ENCODE peak calls at places on chromosome 13, in eight cellular contexts. H is effector memory CD4-positive, alpha-beta T cell; B is mammary epithelial cell; Q is tibial nerve; N is H1; D is cardiac muscle cell; I is SJSA1; Z is mesendoderm. R is an unnamed sample.

GRCh38 chr13:30607908-30608307 is 9.8 kb upstream of the USPL1 start:
- DNase-seq in H (peak; percentile 71), B (peak; percentile 38), Q (no peak), N (no peak), D (no peak), I (no peak), Z (no peak), R (peak; percentile 55)

GRCh38 chr13:75740008-75740407 is 103.9 kb downstream of the LMO7 start:
- DNase-seq in H (no peak), B (no peak), Q (no peak), N (no peak), D (no peak), I (no peak), Z (no peak), R (no peak)

GRCh38 chr13:101202590-101202989 is 213.7 kb downstream of the NALCN start:
- DNase-seq in H (no peak), B (no peak), Q (no peak), N (peak; percentile 53), D (no peak), I (no peak), Z (peak; percentile 87), R (no peak)

GRCh38 chr13:85405316-85405897 is 393.8 kb downstream of the SLITRK6 start:
- DNase-seq in H (no peak), B (no peak), Q (no peak), N (no peak), D (no peak), I (no peak), Z (no peak), R (no peak)

GRCh38 chr13:94710881-94711560 is 1.3 kb downstream of the SOX21 start:
- DNase-seq in H (no peak), B (no peak), Q (no peak), N (peak; percentile 78), D (no peak), I (no peak), Z (peak; percentile 50), R (no peak)

GRCh38 chr13:39353988-39354387 is 249.0 kb downstream of the LHFPL6 start:
- DNase-seq in H (no peak), B (peak; percentile 77), Q (no peak), N (no peak), D (no peak), I (no peak), Z (no peak), R (no peak)

GRCh38 chr13:89968468-89968867 is 1379.0 kb upstream of the MIR17HG start:
- DNase-seq in H (no peak), B (no peak), Q (no peak), N (no peak), D (no peak), I (no peak), Z (no peak), R (no peak)

GRCh38 chr13:73835138-73835721 is 299.0 kb downstream of the KLF12 start:
- DNase-seq in H (no peak), B (peak; percentile 36), Q (no peak), N (no peak), D (peak; percentile 63), I (peak; percentile 26), Z (peak; percentile 64), R (no peak)

GRCh38 chr13:105603283-105603682 is 932.2 kb downstream of the EFNB2 start:
- DNase-seq in H (no peak), B (no peak), Q (no peak), N (no peak), D (no peak), I (no peak), Z (no peak), R (no peak)

DNA sequence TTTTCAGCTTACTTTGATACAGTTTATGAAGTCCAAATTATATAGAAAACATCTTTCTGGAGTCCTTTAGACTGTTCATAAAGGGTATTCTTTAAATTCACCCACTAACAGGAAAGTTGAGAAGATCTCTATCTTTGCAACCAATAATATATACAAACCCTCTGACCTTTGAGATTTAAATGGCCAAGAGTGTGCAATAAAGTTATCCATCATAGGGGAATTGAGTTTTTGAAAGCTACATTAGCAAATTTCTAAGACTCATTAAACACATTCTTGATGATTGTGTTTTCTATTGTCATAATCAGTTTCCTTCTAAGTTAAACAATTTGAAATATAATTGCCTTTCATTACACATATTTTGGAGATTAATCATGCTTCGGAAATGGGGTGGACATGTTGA is 15.9 kb downstream of the FLT1 start:
- DNase-seq in H (no peak), B (no peak), Q (no peak), N (no peak), D (no peak), I (no peak), Z (no peak), R (no peak)
- H3K27me3 ChIP-seq in H (no peaks in the 10 kb centered on the region), B (no peaks in the 10 kb centered on the region), Q (no peaks in the 10 kb centered on the region), N (no peaks in the 10 kb centered on the region), D (no peaks in the 10 kb centered on the region), I (no peaks in the 10 kb centered on the region), Z (no peaks in the 10 kb centered on the region), R (no peaks in the 10 kb centered on the region)

DNA sequence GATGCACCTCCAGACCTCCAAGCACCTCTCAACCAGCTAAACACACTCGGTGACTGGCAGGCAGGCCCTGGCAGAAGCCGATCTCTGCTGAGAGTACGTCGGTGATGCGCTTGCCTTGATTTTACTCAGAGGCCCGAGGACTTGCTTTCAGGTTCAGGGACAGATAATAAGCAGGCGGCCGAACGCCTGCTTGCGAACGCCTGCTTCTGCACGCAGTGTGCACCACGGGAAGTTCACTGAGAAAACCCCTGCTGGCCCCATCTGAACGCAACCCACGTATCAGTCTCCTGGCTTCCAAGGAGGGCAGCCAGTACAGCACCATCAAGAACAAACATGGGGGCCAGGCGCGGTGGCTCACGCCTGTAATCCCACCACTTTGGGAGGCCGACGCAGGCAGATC is 108.0 kb downstream of the STK24 start:
- DNase-seq in H (no peak), B (no peak), Q (no peak), N (no peak), D (no peak), I (no peak), Z (no peak), R (no peak)
- H3K36me3 ChIP-seq in H (peaks cover 75% of the 10 kb centered on the region), B (peaks cover 34% of the 10 kb centered on the region), Q (peaks cover 52% of the 10 kb centered on the region), N (peaks cover 12% of the 10 kb centered on the region), D (peaks cover 8% of the 10 kb centered on the region), I (peaks cover 88% of the 10 kb centered on the region), Z (peaks cover 4% of the 10 kb centered on the region), R (no peaks in the 10 kb centered on the region)

GRCh38 chr13:24148414-24149305 is 11.9 kb upstream of the SPATA13 start:
- DNase-seq in H (no peak), B (peak; percentile 90), Q (no peak), N (no peak), D (no peak), I (peak; percentile 96), Z (peak; percentile 99), R (peak; percentile 72)
- H3K27ac ChIP-seq in H (no peak overlapping the region), B (peak overlapping the region; percentile 33), Q (peak overlapping the region; percentile 28), N (no peak overlapping the region), D (no peak overlapping the region), I (peak overlapping the region; percentile 97), Z (peak overlapping the region; percentile 42), R (peak overlapping the region; percentile 74)

GRCh38 chr13:99953138-99953755 is 18.3 kb downstream of the ZIC5 start:
- DNase-seq in H (no peak), B (no peak), Q (no peak), N (no peak), D (no peak), I (no peak), Z (no peak), R (no peak)
- H3K27me3 ChIP-seq in H (peaks cover 38% of the 10 kb centered on the region), B (peaks cover 36% of the 10 kb centered on the region), Q (peaks cover 92% of the 10 kb centered on the region), N (peaks cover 10% of the 10 kb centered on the region), D (peaks cover 68% of the 10 kb centered on the region), I (peaks cover 100% of the 10 kb centered on the region), Z (no peaks in the 10 kb centered on the region), R (no peaks in the 10 kb centered on the region)

GRCh38 chr13:113245858-113246791 is 36.7 kb downstream of the CUL4A start:
- DNase-seq in H (no peak), B (no peak), Q (no peak), N (no peak), D (no peak), I (no peak), Z (peak; percentile 11), R (peak; percentile 50)
- H3K36me3 ChIP-seq in H (peaks cover 87% of the 10 kb centered on the region), B (peaks cover 23% of the 10 kb centered on the region), Q (peaks cover 100% of the 10 kb centered on the region), N (peaks cover 21% of the 10 kb centered on the region), D (peaks cover 63% of the 10 kb centered on the region), I (peaks cover 81% of the 10 kb centered on the region), Z (peaks cover 20% of the 10 kb centered on the region), R (peaks cover 46% of the 10 kb centered on the region)

DNA sequence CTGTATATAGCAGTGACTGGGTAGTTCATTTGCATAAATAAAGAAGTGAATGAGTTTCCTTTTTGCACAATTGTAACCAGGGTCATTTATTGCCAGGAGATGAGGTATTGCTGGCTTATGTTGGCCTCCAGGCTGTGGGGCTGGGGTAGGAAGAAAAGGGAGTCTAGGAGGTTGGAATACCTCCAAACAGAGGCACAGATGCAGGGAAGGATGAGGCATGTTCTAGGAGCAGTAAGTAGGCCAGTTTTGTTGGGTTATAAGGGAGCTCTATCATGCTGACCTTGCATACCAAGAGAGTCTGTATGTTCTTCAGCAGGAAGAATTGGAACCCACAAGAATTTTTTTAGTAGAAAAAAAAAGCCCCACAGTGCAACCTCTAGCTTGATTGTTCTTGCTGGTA is 17.2 kb upstream of the CYSLTR2 start:
- DNase-seq in H (no peak), B (peak; percentile 64), Q (no peak), N (no peak), D (no peak), I (no peak), Z (no peak), R (no peak)
- H3K27ac ChIP-seq in H (no peak overlapping the region), B (no peak overlapping the region), Q (no peak overlapping the region), N (no peak overlapping the region), D (no peak overlapping the region), I (no peak overlapping the region), Z (no peak overlapping the region), R (no peak overlapping the region)

GRCh38 chr13:27967736-27968315 is 1.3 kb downstream of the CDX2 start:
- DNase-seq in H (no peak), B (no peak), Q (no peak), N (no peak), D (no peak), I (no peak), Z (peak; percentile 51), R (no peak)
- H3K27me3 ChIP-seq in H (peaks cover 40% of the 10 kb centered on the region), B (peaks cover 66% of the 10 kb centered on the region), Q (peaks cover 100% of the 10 kb centered on the region), N (peaks cover 95% of the 10 kb centered on the region), D (peaks cover 100% of the 10 kb centered on the region), I (peaks cover 57% of the 10 kb centered on the region), Z (peaks cover 56% of the 10 kb centered on the region), R (peaks cover 37% of the 10 kb centered on the region)

DNA sequence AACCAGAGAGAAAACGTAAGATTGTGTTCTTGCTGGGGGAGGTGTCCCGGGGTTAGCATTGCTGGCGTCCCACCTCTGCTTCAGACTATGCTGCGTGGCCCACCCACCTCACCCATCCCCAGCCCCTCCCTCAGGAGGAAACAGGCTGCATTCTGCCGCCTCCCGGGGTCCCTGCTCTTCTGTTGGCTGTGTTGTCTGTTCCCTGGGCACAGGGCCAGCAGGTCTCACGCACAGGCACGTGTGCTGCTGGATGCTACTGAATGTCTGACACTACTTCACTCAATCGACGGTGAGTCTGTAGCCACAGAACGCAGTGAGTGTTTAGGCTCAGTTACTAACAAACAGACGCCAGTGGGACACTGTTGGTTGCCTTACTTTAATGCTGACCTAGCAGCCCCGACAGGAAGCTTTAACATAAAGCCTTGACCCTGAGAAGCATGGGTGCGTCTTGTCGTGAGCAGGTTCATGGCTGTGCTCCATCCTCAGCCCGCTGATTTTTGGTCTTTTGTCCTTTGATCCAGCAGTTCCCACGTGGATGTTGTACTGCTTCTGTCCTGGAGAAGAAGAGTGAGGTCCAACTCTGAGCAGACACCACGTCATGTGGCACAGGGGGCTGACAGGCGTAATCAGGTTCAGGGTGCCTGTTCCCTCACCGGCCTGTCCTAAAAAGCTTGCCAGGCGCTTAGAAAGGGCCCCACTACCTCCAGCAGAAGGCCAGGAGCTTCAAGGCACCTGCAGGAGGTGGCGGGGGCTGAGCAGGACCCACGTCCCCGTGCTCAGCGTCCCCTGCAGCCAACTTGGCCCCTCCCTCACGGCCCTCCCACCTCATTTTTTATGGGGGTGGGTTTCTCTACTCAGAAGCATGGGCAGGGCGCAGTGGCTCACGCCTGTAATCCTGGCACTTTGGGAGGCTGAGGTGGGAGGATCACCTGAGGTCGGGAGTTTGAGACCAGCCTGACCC is 26.0 kb downstream of the NAXD start:
- DNase-seq in H (no peak), B (no peak), Q (peak; percentile 47), N (no peak), D (no peak), I (no peak), Z (no peak), R (no peak)
- H3K36me3 ChIP-seq in H (peaks cover 79% of the 10 kb centered on the region), B (peaks cover 24% of the 10 kb centered on the region), Q (peaks cover 96% of the 10 kb centered on the region), N (peaks cover 4% of the 10 kb centered on the region), D (peaks cover 29% of the 10 kb centered on the region), I (peaks cover 100% of the 10 kb centered on the region), Z (peaks cover 8% of the 10 kb centered on the region), R (peaks cover 76% of the 10 kb centered on the region)

R was measured in lung.